ENCODE peak calls at places on chromosomes 11 and 22, in seven cellular contexts. N, M, H, C, L, A and W are unnamed samples.

GRCh38 chr11:8692417-8692816 is 9.8 kb downstream of the RPL27A start:
- DNase-seq in N (no peak), A (no peak), C (no peak), L (no peak), H (no peak), M (no peak), W (no peak)

GRCh38 chr11:75196426-75196825 is 44.1 kb upstream of the TPBGL start:
- DNase-seq in C (peak), A (no peak), H (no peak), M (no peak), L (no peak), N (peak), W (no peak)

GRCh38 chr11:763073-763463 is 14.2 kb downstream of the GATD1 start:
- DNase-seq in C (no peak), M (no peak), N (no peak), L (peak), H (no peak), A (no peak), W (no peak)

GRCh38 chr11:66609951-66610617 is 6.3 kb upstream of the RBM14 start:
- DNase-seq in C (no peak), H (no peak), M (no peak), A (no peak), N (no peak), L (no peak), W (no peak)

GRCh38 chr22:37609240-37610152 is 862 bp downstream of the GGA1 start:
- DNase-seq in C (no peak), L (peak), N (no peak), A (no peak), H (no peak), M (no peak), W (peak)

GRCh38 chr22:30902496-30903357 is 65.8 kb downstream of the MORC2 start:
- DNase-seq in A (no peak), H (no peak), L (peak), N (no peak), C (no peak), M (peak), W (no peak)

GRCh38 chr11:108672113-108672512 is 7.2 kb downstream of the DDX10 start:
- DNase-seq in H (no peak), N (peak), C (no peak), A (no peak), L (no peak), M (no peak), W (no peak)

GRCh38 chr11:59199546-59200420 is 12.9 kb downstream of the MPEG1 start:
- DNase-seq in N (no peak), M (no peak), H (no peak), A (no peak), L (no peak), C (no peak), W (no peak)

GRCh38 chr11:59418151-59418550 is 8.1 kb downstream of the OR5A2 start:
- DNase-seq in A (no peak), N (no peak), L (no peak), M (no peak), H (no peak), C (no peak), W (no peak)

GRCh38 chr22:39954584-39955055 is 5.6 kb upstream of the TMA7B start:
- DNase-seq in M (no peak), C (no peak), H (no peak), N (no peak), L (no peak), A (peak), W (no peak)

GRCh38 chr22:25413620-25414019 is 150.9 kb upstream of the GRK3 start:
- DNase-seq in N (no peak), C (no peak), A (no peak), H (no peak), M (no peak), L (no peak), W (no peak)

GRCh38 chr11:20035701-20036601 is 124.3 kb downstream of the DBX1 start:
- DNase-seq in C (peak), H (no peak), M (no peak), L (peak), A (peak), N (no peak), W (peak)

GRCh38 chr11:128416976-128417375 is 170.4 kb downstream of the ETS1 start:
- DNase-seq in M (no peak), L (no peak), H (no peak), C (no peak), A (no peak), N (no peak), W (no peak)

GRCh38 chr11:1622076-1622475 is at the start of gene KRTAP5-4:
- DNase-seq in H (no peak), A (no peak), L (no peak), N (no peak), C (no peak), M (no peak), W (no peak)

GRCh38 chr22:24120029-24120428 is 61.3 kb upstream of the SUSD2 start:
- DNase-seq in M (no peak), A (no peak), H (no peak), C (no peak), N (no peak), L (no peak), W (no peak)

GRCh38 chr11:47904048-47904447 is 55.9 kb upstream of the NUP160 start:
- DNase-seq in M (no peak), C (no peak), L (no peak), A (no peak), H (no peak), N (no peak), W (no peak)

GRCh38 chr11:32302826-32303225 is 132.5 kb downstream of the WT1 start:
- DNase-seq in L (no peak), C (no peak), M (no peak), H (no peak), A (no peak), N (no peak), W (no peak)

GRCh38 chr11:113859665-113860064 is 15.7 kb downstream of the USP28 start:
- DNase-seq in H (no peak), M (no peak), L (no peak), A (no peak), N (peak), C (no peak), W (peak)

GRCh38 chr11:40134820-40135219 is 1324.6 kb downstream of the LRRC4C start:
- DNase-seq in N (no peak), C (no peak), H (no peak), A (no peak), M (no peak), L (no peak), W (no peak)

GRCh38 chr11:102530558-102530957 is at the start of gene MMP7:
- DNase-seq in N (peak), A (no peak), H (no peak), L (no peak), C (peak), M (no peak), W (peak)

GRCh38 chr11:6579681-6580080 is 23.7 kb downstream of the RRP8 start:
- DNase-seq in H (no peak), M (peak), L (no peak), C (no peak), N (no peak), A (no peak), W (no peak)

GRCh38 chr11:34824425-34824824 is 91.8 kb downstream of the APIP start:
- DNase-seq in N (no peak), M (no peak), A (no peak), H (no peak), L (no peak), C (no peak), W (no peak)

GRCh38 chr11:67301951-67302516 is 1.3 kb upstream of the SSH3 start:
- DNase-seq in N (no peak), C (peak), A (no peak), H (no peak), M (peak), L (no peak), W (peak)

GRCh38 chr22:26757496-26757895 is 100.1 kb downstream of the MIAT start:
- DNase-seq in N (no peak), A (no peak), M (no peak), C (no peak), H (no peak), L (no peak), W (no peak)

GRCh38 chr22:41178425-41178975 is 26.6 kb upstream of the L3MBTL2 start:
- DNase-seq in C (no peak), M (peak), H (no peak), A (no peak), L (no peak), N (no peak), W (no peak)

GRCh38 chr11:36564376-36565032 is 3.3 kb upstream of the RAG1 start:
- DNase-seq in N (peak), M (peak), C (peak), L (peak), A (peak), H (peak), W (peak)

GRCh38 chr22:45994516-45995404 is 17.8 kb upstream of the WNT7B start:
- DNase-seq in L (peak), N (peak), H (no peak), M (peak), A (no peak), C (peak), W (peak)

GRCh38 chr11:132078230-132078629 is 707.8 kb downstream of the NTM start:
- DNase-seq in A (no peak), N (no peak), H (no peak), C (no peak), L (no peak), M (no peak), W (no peak)

GRCh38 chr11:127224276-127224675 is 223.7 kb upstream of the KIRREL3 start:
- DNase-seq in N (no peak), M (no peak), L (no peak), H (no peak), A (no peak), C (no peak), W (no peak)

GRCh38 chr11:20050551-20051333 is 109.5 kb downstream of the DBX1 start:
- DNase-seq in N (no peak), C (no peak), M (no peak), L (no peak), H (no peak), A (no peak), W (no peak)

GRCh38 chr22:27135582-27135981 is 478.2 kb downstream of the MIAT start:
- DNase-seq in C (peak), H (no peak), A (peak), M (no peak), L (no peak), N (no peak), W (no peak)

GRCh38 chr22:28146401-28147304 is 227.6 kb upstream of the PITPNB start:
- DNase-seq in N (no peak), A (no peak), M (no peak), H (no peak), C (no peak), L (no peak), W (no peak)

GRCh38 chr11:71934213-71934612 is 5.4 kb downstream of the RNF121 start:
- DNase-seq in C (no peak), L (no peak), A (no peak), M (no peak), H (no peak), N (no peak), W (peak)

GRCh38 chr11:70091651-70092050 is 13.5 kb downstream of the ANO1 start:
- DNase-seq in A (no peak), H (no peak), M (no peak), L (no peak), N (no peak), C (no peak), W (no peak)

GRCh38 chr11:58905716-58906547 is 33.4 kb upstream of the GLYATL1 start:
- DNase-seq in M (peak), C (peak), L (peak), N (peak), H (no peak), A (no peak), W (no peak)

GRCh38 chr11:88629496-88629895 is 292.0 kb upstream of the CTSC start:
- DNase-seq in N (no peak), C (no peak), A (no peak), M (no peak), L (no peak), H (no peak), W (no peak)

GRCh38 chr22:42895087-42895486 is 38.0 kb upstream of the ARFGAP3 start:
- DNase-seq in N (no peak), C (no peak), L (no peak), H (no peak), A (no peak), M (no peak), W (no peak)

GRCh38 chr11:63940786-63941185 is 2.0 kb downstream of the NAA40 start:
- DNase-seq in L (no peak), M (no peak), A (no peak), N (no peak), C (no peak), H (no peak), W (peak)
- TF ChIP-seq MAX in L (no peak), M (no peak), A (no peak), N (no peak), C (no peak), H (no peak), W (no peak)

GRCh38 chr11:76666408-76666807 is 4.1 kb downstream of the LRRC32 start:
- DNase-seq in M (no peak), C (no peak), A (no peak), N (peak), H (no peak), L (no peak), W (no peak)
- TF ChIP-seq MAX in M (no peak), C (no peak), A (no peak), N (no peak), H (no peak), L (no peak), W (no peak)

DNA sequence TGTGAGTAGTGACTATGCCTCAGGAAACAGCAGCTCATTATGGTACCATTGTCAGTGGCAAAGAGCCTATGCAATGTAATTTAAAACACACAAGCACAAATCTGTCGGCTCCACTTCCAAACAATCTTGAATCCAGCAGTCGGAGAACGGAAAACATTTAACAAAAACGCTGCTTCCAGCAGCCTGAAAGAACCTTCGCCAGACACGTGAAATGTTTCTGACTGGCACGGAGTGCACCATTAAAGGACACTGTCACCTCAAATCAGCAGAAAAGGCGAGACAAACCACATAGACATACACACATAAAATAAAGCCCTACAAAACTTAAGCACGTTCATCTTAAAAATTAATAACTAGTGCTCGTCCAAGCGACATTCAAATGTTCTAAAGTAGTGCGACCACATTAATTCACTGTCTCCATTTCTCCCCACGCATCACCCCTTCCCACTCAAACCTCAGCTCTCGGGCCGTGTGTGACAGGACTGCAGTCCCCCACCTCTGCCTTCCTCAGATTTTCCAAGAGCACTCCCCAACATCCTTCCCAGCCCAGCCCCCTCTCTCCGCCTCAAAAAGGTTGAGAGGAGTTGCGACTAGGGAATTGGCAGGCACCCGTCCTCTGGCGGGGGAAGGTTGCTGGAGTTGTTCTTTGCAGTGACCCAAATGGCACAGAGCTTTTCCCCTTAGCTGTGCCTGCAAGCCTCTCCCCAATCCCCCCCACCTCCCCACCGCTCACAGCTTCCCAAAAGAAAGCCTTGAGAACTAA is 638 bp downstream of the RAB30 start:
- DNase-seq in C (no peak), L (no peak), A (no peak), H (no peak), N (no peak), M (no peak), W (no peak)
- TF ChIP-seq MAX in C (peak), L (no peak), A (no peak), H (no peak), N (no peak), M (no peak), W (no peak)

GRCh38 chr22:29724843-29725242 is 5.0 kb downstream of the CABP7 start:
- DNase-seq in L (no peak), H (no peak), N (no peak), A (no peak), M (no peak), C (no peak), W (no peak)

GRCh38 chr22:29726512-29727247 is 6.9 kb downstream of the CABP7 start:
- DNase-seq in M (no peak), L (no peak), A (no peak), H (no peak), N (no peak), C (no peak), W (no peak)

GRCh38 chr22:29727248-29727551 is 7.4 kb downstream of the CABP7 start:
- DNase-seq in A (peak), H (no peak), N (peak), M (peak), C (peak), L (peak), W (peak)

GRCh38 chr22:29723766-29724165 is 4.0 kb downstream of the CABP7 start:
- DNase-seq in A (no peak), H (no peak), L (no peak), N (no peak), C (no peak), M (no peak), W (no peak)

GRCh38 chr22:29726104-29726503 is 6.3 kb downstream of the CABP7 start:
- DNase-seq in N (no peak), L (peak), A (no peak), H (no peak), C (no peak), M (no peak), W (no peak)
- TF ChIP-seq MAX in N (no peak), L (no peak), A (no peak), H (no peak), C (no peak), M (no peak), W (no peak)

GRCh38 chr11:97110376-97110775 is 720.6 kb downstream of the JRKL start:
- DNase-seq in C (no peak), H (no peak), N (no peak), L (no peak), M (no peak), A (no peak), W (no peak)

GRCh38 chr11:97109078-97109477 is 719.3 kb downstream of the JRKL start:
- DNase-seq in A (no peak), L (no peak), H (no peak), N (no peak), M (no peak), C (no peak), W (no peak)

GRCh38 chr11:97107604-97108003 is 717.8 kb downstream of the JRKL start:
- DNase-seq in C (no peak), L (no peak), N (no peak), M (no peak), A (no peak), H (no peak), W (no peak)

DNA sequence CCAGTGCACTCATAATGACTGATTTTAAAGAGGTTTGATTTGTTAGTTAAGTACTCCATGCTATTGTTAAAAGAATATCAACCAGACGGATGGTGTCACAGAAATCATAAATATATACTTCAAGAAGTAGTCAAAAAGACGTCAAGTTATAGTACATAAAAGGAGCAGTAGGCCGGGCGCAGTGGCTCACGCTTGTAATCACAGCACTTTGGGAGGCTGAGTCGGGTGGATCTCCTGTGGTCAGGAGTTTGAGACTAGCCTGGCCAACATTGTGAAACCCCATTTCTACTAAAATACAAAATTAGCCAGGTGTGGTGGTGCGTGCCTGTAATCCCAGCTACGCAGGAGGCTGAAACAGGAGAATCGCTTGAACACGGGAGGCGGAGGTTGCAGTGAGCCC is 721.7 kb downstream of the JRKL start:
- DNase-seq in M (no peak), C (no peak), N (no peak), A (no peak), L (no peak), H (no peak), W (no peak)
- TF ChIP-seq MAX in M (no peak), C (no peak), N (no peak), A (no peak), L (no peak), H (no peak), W (no peak)

DNA sequence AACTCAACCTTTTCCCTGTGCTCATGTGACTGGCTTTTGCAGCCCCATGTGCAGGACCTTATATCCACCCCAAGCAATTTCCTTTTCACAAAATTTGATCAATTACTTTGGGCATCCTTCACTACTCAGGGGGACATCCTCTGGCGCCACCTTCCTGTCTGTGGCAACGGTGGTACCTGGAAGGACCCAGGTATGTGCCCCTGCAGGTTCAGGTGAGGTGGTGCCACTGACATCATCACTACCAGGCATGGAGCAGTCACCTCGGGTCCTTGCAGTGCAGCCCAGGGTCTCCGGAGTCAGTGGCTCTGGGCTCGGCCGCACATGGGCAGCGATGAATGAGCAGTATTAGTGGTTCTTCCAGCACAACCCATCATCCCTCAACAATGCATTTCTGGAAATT is 37.7 kb upstream of the B3GAT1 start:
- DNase-seq in C (no peak), M (peak), A (no peak), H (peak), L (no peak), N (no peak), W (no peak)
- TF ChIP-seq MAX in C (no peak), M (peak), A (no peak), H (no peak), L (no peak), N (no peak), W (no peak)

GRCh38 chr11:73281796-73282660 is 9.9 kb downstream of the P2RY6 start:
- DNase-seq in H (no peak), C (no peak), N (no peak), L (no peak), M (no peak), A (no peak), W (peak)

GRCh38 chr11:73281201-73281741 is 9.1 kb downstream of the P2RY6 start:
- DNase-seq in H (no peak), A (no peak), C (no peak), M (no peak), N (no peak), L (no peak), W (no peak)

GRCh38 chr11:73285721-73286120 is 13.6 kb downstream of the P2RY6 start:
- DNase-seq in N (no peak), A (no peak), L (no peak), M (no peak), C (no peak), H (no peak), W (no peak)

GRCh38 chr11:73284106-73284505 is 12.0 kb downstream of the P2RY6 start:
- DNase-seq in H (no peak), M (no peak), N (no peak), L (no peak), A (no peak), C (no peak), W (no peak)

GRCh38 chr11:73283316-73284035 is 11.3 kb downstream of the P2RY6 start:
- DNase-seq in A (no peak), C (no peak), H (no peak), L (peak), M (no peak), N (no peak), W (no peak)
- TF ChIP-seq MAX in A (no peak), C (no peak), H (no peak), L (no peak), M (no peak), N (no peak), W (no peak)